ENCODE peak calls at places on chromosomes 13 and 19, in eight cellular contexts. One of them, this sample, is unnamed. For H3K4me1, the result is how much of the 10 kb centered on the place peaks cover.

GRCh38 chr13:107462501-107462900 is 752.8 kb downstream of the LIG4 start:
- DNase-seq in GM23248: no peak
- DNase-seq in neuronal stem cell: no peak
- DNase-seq in neural progenitor cell: no peak
- DNase-seq in spleen: no peak
- DNase-seq in K562: no peak
- DNase-seq in CD8-positive, alpha-beta memory T cell: no peak
- DNase-seq in heart right ventricle: no peak
- DNase-seq in this sample: no peak

GRCh38 chr13:45974500-45974899 is 78.0 kb downstream of the ZC3H13 start:
- DNase-seq in GM23248: no peak
- DNase-seq in neuronal stem cell: no peak
- DNase-seq in neural progenitor cell: no peak
- DNase-seq in spleen: no peak
- DNase-seq in K562: no peak
- DNase-seq in CD8-positive, alpha-beta memory T cell: no peak
- DNase-seq in heart right ventricle: no peak
- DNase-seq in this sample: no peak

GRCh38 chr19:41456342-41456918 is 13.5 kb downstream of the ERICH4 start:
- DNase-seq in GM23248: peak
- DNase-seq in neuronal stem cell: no peak
- DNase-seq in neural progenitor cell: no peak
- DNase-seq in spleen: no peak
- DNase-seq in K562: no peak
- DNase-seq in CD8-positive, alpha-beta memory T cell: no peak
- DNase-seq in heart right ventricle: no peak
- DNase-seq in this sample: no peak

GRCh38 chr19:32642771-32643170 is 32.2 kb downstream of the ANKRD27 start:
- DNase-seq in GM23248: no peak
- DNase-seq in neuronal stem cell: no peak
- DNase-seq in neural progenitor cell: no peak
- DNase-seq in spleen: peak
- DNase-seq in K562: no peak
- DNase-seq in CD8-positive, alpha-beta memory T cell: peak
- DNase-seq in heart right ventricle: no peak
- DNase-seq in this sample: no peak

GRCh38 chr13:114077938-114078335 is 54.5 kb downstream of the RASA3 start:
- DNase-seq in GM23248: peak
- DNase-seq in neuronal stem cell: no peak
- DNase-seq in neural progenitor cell: peak
- DNase-seq in spleen: no peak
- DNase-seq in K562: no peak
- DNase-seq in CD8-positive, alpha-beta memory T cell: peak
- DNase-seq in heart right ventricle: no peak
- DNase-seq in this sample: peak

GRCh38 chr13:96762876-96763275 is 231.4 kb downstream of the OXGR1 start:
- DNase-seq in GM23248: peak
- DNase-seq in neuronal stem cell: no peak
- DNase-seq in neural progenitor cell: no peak
- DNase-seq in spleen: no peak
- DNase-seq in K562: no peak
- DNase-seq in CD8-positive, alpha-beta memory T cell: no peak
- DNase-seq in heart right ventricle: no peak
- DNase-seq in this sample: no peak

GRCh38 chr19:4443966-4444764 is 13.4 kb downstream of the UBXN6 start:
- DNase-seq in GM23248: no peak
- DNase-seq in neuronal stem cell: no peak
- DNase-seq in neural progenitor cell: no peak
- DNase-seq in spleen: no peak
- DNase-seq in K562: peak
- DNase-seq in CD8-positive, alpha-beta memory T cell: no peak
- DNase-seq in heart right ventricle: no peak
- DNase-seq in this sample: no peak

GRCh38 chr13:51560336-51560735 is 23.9 kb upstream of the WDFY2 start:
- DNase-seq in GM23248: no peak
- DNase-seq in neuronal stem cell: no peak
- DNase-seq in neural progenitor cell: no peak
- DNase-seq in spleen: no peak
- DNase-seq in K562: no peak
- DNase-seq in CD8-positive, alpha-beta memory T cell: no peak
- DNase-seq in heart right ventricle: no peak
- DNase-seq in this sample: no peak

GRCh38 chr19:35074426-35075201 is 33.1 kb downstream of the HPN start:
- DNase-seq in GM23248: no peak
- DNase-seq in neuronal stem cell: no peak
- DNase-seq in neural progenitor cell: no peak
- DNase-seq in spleen: no peak
- DNase-seq in K562: no peak
- DNase-seq in CD8-positive, alpha-beta memory T cell: no peak
- DNase-seq in heart right ventricle: no peak
- DNase-seq in this sample: no peak

GRCh38 chr13:98672947-98673545 is 79.4 kb downstream of the SLC15A1 start:
- DNase-seq in GM23248: peak
- DNase-seq in neuronal stem cell: peak
- DNase-seq in neural progenitor cell: peak
- DNase-seq in spleen: peak
- DNase-seq in K562: peak
- DNase-seq in CD8-positive, alpha-beta memory T cell: peak
- DNase-seq in heart right ventricle: peak
- DNase-seq in this sample: peak

GRCh38 chr19:19860756-19861390 is 4.8 kb upstream of the ZNF253 start:
- DNase-seq in GM23248: no peak
- DNase-seq in neuronal stem cell: peak
- DNase-seq in neural progenitor cell: peak
- DNase-seq in spleen: peak
- DNase-seq in K562: peak
- DNase-seq in CD8-positive, alpha-beta memory T cell: peak
- DNase-seq in heart right ventricle: no peak
- DNase-seq in this sample: peak

GRCh38 chr19:51003316-51003715 is 1.9 kb upstream of the KLK8 start:
- DNase-seq in GM23248: no peak
- DNase-seq in neuronal stem cell: no peak
- DNase-seq in neural progenitor cell: no peak
- DNase-seq in spleen: peak
- DNase-seq in K562: no peak
- DNase-seq in CD8-positive, alpha-beta memory T cell: no peak
- DNase-seq in heart right ventricle: no peak
- DNase-seq in this sample: no peak

GRCh38 chr13:113853518-113854237 is 10.2 kb downstream of the GAS6 start:
- DNase-seq in GM23248: no peak
- DNase-seq in neuronal stem cell: no peak
- DNase-seq in neural progenitor cell: no peak
- DNase-seq in spleen: peak
- DNase-seq in K562: peak
- DNase-seq in CD8-positive, alpha-beta memory T cell: no peak
- DNase-seq in heart right ventricle: no peak
- DNase-seq in this sample: no peak

GRCh38 chr13:100382787-100383186 is 205.8 kb downstream of the GGACT start:
- DNase-seq in GM23248: peak
- DNase-seq in neuronal stem cell: no peak
- DNase-seq in neural progenitor cell: no peak
- DNase-seq in spleen: no peak
- DNase-seq in K562: no peak
- DNase-seq in CD8-positive, alpha-beta memory T cell: no peak
- DNase-seq in heart right ventricle: no peak
- DNase-seq in this sample: no peak

GRCh38 chr13:49400755-49401659 is 42.9 kb downstream of the CAB39L start:
- DNase-seq in GM23248: peak
- DNase-seq in neuronal stem cell: peak
- DNase-seq in neural progenitor cell: peak
- DNase-seq in spleen: no peak
- DNase-seq in K562: peak
- DNase-seq in CD8-positive, alpha-beta memory T cell: no peak
- DNase-seq in heart right ventricle: no peak
- DNase-seq in this sample: peak

GRCh38 chr13:112445411-112446271 is 69.5 kb downstream of the SPACA7 start:
- DNase-seq in GM23248: no peak
- DNase-seq in neuronal stem cell: no peak
- DNase-seq in neural progenitor cell: no peak
- DNase-seq in spleen: peak
- DNase-seq in K562: no peak
- DNase-seq in CD8-positive, alpha-beta memory T cell: no peak
- DNase-seq in heart right ventricle: no peak
- DNase-seq in this sample: no peak

GRCh38 chr19:28878862-28879566 is 333.9 kb downstream of the UQCRFS1 start:
- DNase-seq in GM23248: peak
- DNase-seq in neuronal stem cell: peak
- DNase-seq in neural progenitor cell: peak
- DNase-seq in spleen: no peak
- DNase-seq in K562: peak
- DNase-seq in CD8-positive, alpha-beta memory T cell: peak
- DNase-seq in heart right ventricle: peak
- DNase-seq in this sample: peak

GRCh38 chr13:79972066-79972569 is 368.8 kb downstream of the SPRY2 start:
- DNase-seq in GM23248: no peak
- DNase-seq in neuronal stem cell: no peak
- DNase-seq in neural progenitor cell: no peak
- DNase-seq in spleen: no peak
- DNase-seq in K562: no peak
- DNase-seq in CD8-positive, alpha-beta memory T cell: no peak
- DNase-seq in heart right ventricle: no peak
- DNase-seq in this sample: no peak

GRCh38 chr19:5967994-5968430 is 9.9 kb downstream of the RANBP3 start:
- DNase-seq in GM23248: peak
- DNase-seq in neuronal stem cell: peak
- DNase-seq in neural progenitor cell: peak
- DNase-seq in spleen: peak
- DNase-seq in K562: peak
- DNase-seq in CD8-positive, alpha-beta memory T cell: peak
- DNase-seq in heart right ventricle: no peak
- DNase-seq in this sample: peak

GRCh38 chr19:6718741-6719539 is 1.5 kb downstream of the C3 start:
- DNase-seq in GM23248: peak
- DNase-seq in neuronal stem cell: no peak
- DNase-seq in neural progenitor cell: peak
- DNase-seq in spleen: no peak
- DNase-seq in K562: peak
- DNase-seq in CD8-positive, alpha-beta memory T cell: no peak
- DNase-seq in heart right ventricle: no peak
- DNase-seq in this sample: peak

GRCh38 chr13:20969182-20969581 is 66.6 kb upstream of the XPO4 start:
- DNase-seq in GM23248: peak
- DNase-seq in neuronal stem cell: no peak
- DNase-seq in neural progenitor cell: no peak
- DNase-seq in spleen: no peak
- DNase-seq in K562: no peak
- DNase-seq in CD8-positive, alpha-beta memory T cell: no peak
- DNase-seq in heart right ventricle: no peak
- DNase-seq in this sample: no peak

GRCh38 chr13:26985285-26985878 is 186.2 kb downstream of the USP12 start:
- DNase-seq in GM23248: peak
- DNase-seq in neuronal stem cell: peak
- DNase-seq in neural progenitor cell: peak
- DNase-seq in spleen: no peak
- DNase-seq in K562: peak
- DNase-seq in CD8-positive, alpha-beta memory T cell: peak
- DNase-seq in heart right ventricle: no peak
- DNase-seq in this sample: peak
- H3K4me1 ChIP-seq in GM23248: under half
- H3K4me1 ChIP-seq in neuronal stem cell: under half
- H3K4me1 ChIP-seq in neural progenitor cell: under half
- H3K4me1 ChIP-seq in spleen: under half
- H3K4me1 ChIP-seq in K562: under half
- H3K4me1 ChIP-seq in CD8-positive, alpha-beta memory T cell: under half
- H3K4me1 ChIP-seq in heart right ventricle: under half
- H3K4me1 ChIP-seq in this sample: under half

DNA sequence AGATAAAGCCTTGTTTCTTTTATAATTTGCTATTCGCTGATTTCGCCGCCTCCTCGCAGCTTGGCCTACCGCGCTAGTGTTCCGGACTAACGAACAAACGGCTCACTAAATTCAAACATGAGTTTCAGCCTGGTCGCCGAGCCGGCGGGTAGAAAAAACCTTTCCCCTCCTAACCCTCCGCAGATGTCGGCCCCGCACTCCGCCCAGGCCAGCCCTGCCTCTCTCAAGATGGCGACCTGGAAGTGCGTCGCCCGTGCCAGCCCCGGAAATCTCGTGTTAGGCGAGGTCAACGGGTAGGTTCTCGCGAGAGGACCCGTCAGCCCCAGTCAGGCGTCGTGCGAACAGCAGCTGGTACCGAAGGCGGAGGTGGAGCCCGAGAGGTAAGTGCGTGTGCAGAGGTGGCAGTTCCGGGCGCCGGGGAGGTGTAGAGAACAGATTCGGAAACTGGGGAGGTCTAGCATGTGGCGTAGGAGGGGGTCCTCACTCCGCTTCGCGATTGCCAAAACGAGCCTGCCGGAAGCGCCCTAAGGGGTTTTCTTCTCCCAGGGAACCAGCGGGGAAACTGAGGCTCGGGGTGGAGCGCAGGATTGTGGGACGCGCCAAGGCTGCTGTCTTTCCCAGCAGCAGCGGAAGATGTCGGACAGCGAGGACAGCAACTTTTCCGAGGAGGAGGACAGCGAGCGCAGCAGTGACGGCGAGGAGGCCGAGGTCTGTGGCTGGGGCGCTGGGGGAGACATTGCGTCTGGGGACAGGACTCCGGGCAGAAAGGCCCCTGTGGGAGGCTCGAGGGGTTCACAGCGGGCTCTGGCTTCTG is at the start of gene SUPT5H:
- DNase-seq in GM23248: peak
- DNase-seq in neuronal stem cell: peak
- DNase-seq in neural progenitor cell: peak
- DNase-seq in spleen: peak
- DNase-seq in K562: peak
- DNase-seq in CD8-positive, alpha-beta memory T cell: peak
- DNase-seq in heart right ventricle: peak
- DNase-seq in this sample: peak
- H3K4me1 ChIP-seq in GM23248: under half
- H3K4me1 ChIP-seq in neuronal stem cell: under half
- H3K4me1 ChIP-seq in neural progenitor cell: under half
- H3K4me1 ChIP-seq in spleen: half or more
- H3K4me1 ChIP-seq in K562: under half
- H3K4me1 ChIP-seq in CD8-positive, alpha-beta memory T cell: under half
- H3K4me1 ChIP-seq in heart right ventricle: under half
- H3K4me1 ChIP-seq in this sample: under half

GRCh38 chr13:111282997-111283396 is 37.4 kb upstream of the TEX29 start:
- DNase-seq in GM23248: no peak
- DNase-seq in neuronal stem cell: no peak
- DNase-seq in neural progenitor cell: no peak
- DNase-seq in spleen: no peak
- DNase-seq in K562: no peak
- DNase-seq in CD8-positive, alpha-beta memory T cell: no peak
- DNase-seq in heart right ventricle: no peak
- DNase-seq in this sample: no peak
- H3K4me1 ChIP-seq in GM23248: under half
- H3K4me1 ChIP-seq in neuronal stem cell: under half
- H3K4me1 ChIP-seq in neural progenitor cell: under half
- H3K4me1 ChIP-seq in spleen: under half
- H3K4me1 ChIP-seq in K562: under half
- H3K4me1 ChIP-seq in CD8-positive, alpha-beta memory T cell: under half
- H3K4me1 ChIP-seq in heart right ventricle: half or more
- H3K4me1 ChIP-seq in this sample: under half

DNA sequence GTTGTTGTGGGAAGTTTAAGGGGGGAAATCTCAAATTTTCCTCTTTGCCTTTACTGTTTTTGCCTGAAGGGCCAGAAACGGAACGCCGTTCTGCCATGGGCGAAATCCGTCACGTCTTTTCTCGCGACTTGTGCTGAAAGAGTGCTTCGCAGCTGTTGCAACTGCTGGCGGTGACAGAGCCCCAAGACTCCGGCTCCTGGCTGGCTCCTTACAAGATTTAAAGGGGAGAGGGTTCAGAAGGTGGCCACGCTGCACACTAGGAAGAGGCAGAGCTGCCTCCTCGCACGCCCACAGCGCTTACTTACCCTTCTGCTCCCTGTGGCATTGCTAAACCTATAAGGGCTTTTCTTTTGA is 320.3 kb downstream of the ZNF536 start:
- DNase-seq in GM23248: peak
- DNase-seq in neuronal stem cell: no peak
- DNase-seq in neural progenitor cell: peak
- DNase-seq in spleen: no peak
- DNase-seq in K562: no peak
- DNase-seq in CD8-positive, alpha-beta memory T cell: no peak
- DNase-seq in heart right ventricle: no peak
- DNase-seq in this sample: no peak
- H3K4me1 ChIP-seq in GM23248: under half
- H3K4me1 ChIP-seq in neuronal stem cell: under half
- H3K4me1 ChIP-seq in neural progenitor cell: under half
- H3K4me1 ChIP-seq in spleen: under half
- H3K4me1 ChIP-seq in K562: under half
- H3K4me1 ChIP-seq in CD8-positive, alpha-beta memory T cell: under half
- H3K4me1 ChIP-seq in heart right ventricle: under half
- H3K4me1 ChIP-seq in this sample: under half

This sample was measured in GM23338.